ENCODE peak calls at places on chromosomes 2 and 18, in ten cellular contexts. C is Calu3; T is caudate nucleus; Y is sciatic nerve; D is body of pancreas; J is activated CD8-positive, alpha-beta memory T cell treated with anti-CD3 and anti-CD28 coated beads for 24 hours; P is activated T-helper 1 cell treated with Interleukin-2 at 50 U/mL for 16 hours; H is HTR-8/SVneo; G is MG63; S is M059J. N is an unnamed sample.

GRCh38 chr2:19846030-19846429 is 55.8 kb downstream of the TTC32 start:
- DNase-seq in C (peak), T (no peak), Y (no peak), D (no peak), J (no peak), P (no peak), H (no peak), G (no peak), S (no peak), N (no peak)

GRCh38 chr2:486381-486780 is 190.8 kb downstream of the TMEM18 start:
- DNase-seq in C (no peak), T (no peak), Y (no peak), D (no peak), J (no peak), P (no peak), H (no peak), G (no peak), S (no peak), N (peak)

GRCh38 chr2:143246815-143247744 is 117.9 kb downstream of the ARHGAP15 start:
- DNase-seq in C (no peak), T (no peak), Y (no peak), D (no peak), J (no peak), P (peak), H (no peak), G (no peak), S (no peak), N (no peak)

GRCh38 chr2:113124181-113124961 is 3.0 kb upstream of the IL1RN start:
- DNase-seq in C (peak), T (no peak), Y (no peak), D (no peak), J (no peak), P (no peak), H (no peak), G (peak), S (peak), N (no peak)

GRCh38 chr2:171318463-171318934 is 115.3 kb downstream of the METTL8 start:
- DNase-seq in C (no peak), T (peak), Y (peak), D (no peak), J (no peak), P (no peak), H (no peak), G (no peak), S (no peak), N (no peak)

GRCh38 chr2:151927501-151928221 is 99.4 kb upstream of the ARL5A start:
- DNase-seq in C (peak), T (peak), Y (no peak), D (no peak), J (no peak), P (no peak), H (no peak), G (no peak), S (no peak), N (no peak)

GRCh38 chr18:25832008-25832604 is 258.3 kb downstream of the SS18 start:
- DNase-seq in C (peak), T (peak), Y (peak), D (peak), J (no peak), P (no peak), H (peak), G (peak), S (peak), N (peak)

GRCh38 chr2:101151141-101151858 is at the start of gene TBC1D8:
- DNase-seq in C (peak), T (peak), Y (peak), D (peak), J (peak), P (peak), H (peak), G (peak), S (peak), N (peak)

GRCh38 chr2:88210132-88211004 is 40.2 kb downstream of the THNSL2 start:
- DNase-seq in C (no peak), T (no peak), Y (no peak), D (no peak), J (no peak), P (no peak), H (no peak), G (no peak), S (no peak), N (peak)

GRCh38 chr2:120347387-120348010 is 1.6 kb downstream of the INHBB start:
- DNase-seq in C (no peak), T (no peak), Y (no peak), D (no peak), J (no peak), P (no peak), H (no peak), G (no peak), S (peak), N (no peak)

GRCh38 chr2:3170792-3171455 is 206.7 kb downstream of the EIPR1 start:
- DNase-seq in C (no peak), T (no peak), Y (no peak), D (no peak), J (no peak), P (no peak), H (no peak), G (no peak), S (no peak), N (peak)

GRCh38 chr2:53131416-53131815 is 636.2 kb upstream of the CHAC2 start:
- DNase-seq in C (no peak), T (no peak), Y (no peak), D (no peak), J (no peak), P (no peak), H (peak), G (no peak), S (peak), N (no peak)

GRCh38 chr18:49591271-49591670 is 29.4 kb downstream of the LIPG start:
- DNase-seq in C (no peak), T (no peak), Y (no peak), D (no peak), J (no peak), P (no peak), H (no peak), G (no peak), S (no peak), N (no peak)

GRCh38 chr2:54503192-54503591 is 47.1 kb downstream of the SPTBN1 start:
- DNase-seq in C (peak), T (no peak), Y (no peak), D (peak), J (peak), P (no peak), H (peak), G (no peak), S (peak), N (no peak)

GRCh38 chr2:45083175-45083574 is 73.9 kb upstream of the SIX2 start:
- DNase-seq in C (peak), T (no peak), Y (no peak), D (no peak), J (no peak), P (no peak), H (no peak), G (no peak), S (peak), N (no peak)

GRCh38 chr2:102492006-102492405 is 19.0 kb downstream of the SLC9A4 start:
- DNase-seq in C (no peak), T (no peak), Y (no peak), D (no peak), J (no peak), P (no peak), H (no peak), G (no peak), S (no peak), N (no peak)

GRCh38 chr2:36352711-36353110 is 2.9 kb upstream of the CRIM1 start:
- DNase-seq in C (no peak), T (no peak), Y (no peak), D (no peak), J (no peak), P (no peak), H (no peak), G (peak), S (peak), N (no peak)

GRCh38 chr2:113173563-113174368 is at the start of gene PSD4:
- DNase-seq in C (no peak), T (no peak), Y (peak), D (peak), J (peak), P (peak), H (no peak), G (no peak), S (no peak), N (peak)

GRCh38 chr2:115694651-115695050 is 1252.2 kb downstream of the DPP10 start:
- DNase-seq in C (no peak), T (no peak), Y (no peak), D (no peak), J (no peak), P (no peak), H (no peak), G (no peak), S (no peak), N (no peak)

GRCh38 chr2:27756091-27756490 is 15.4 kb upstream of the MRPL33 start:
- DNase-seq in C (no peak), T (no peak), Y (no peak), D (no peak), J (no peak), P (no peak), H (no peak), G (no peak), S (no peak), N (no peak)

GRCh38 chr2:96090181-96090500 is 26.2 kb downstream of the ADRA2B start:
- DNase-seq in C (no peak), T (no peak), Y (peak), D (no peak), J (peak), P (no peak), H (no peak), G (no peak), S (no peak), N (peak)